ENCODE peak calls at places on chromosome 19, in five cellular contexts. N, Z, A, U and G are unnamed samples.
A peak's percentile ranks its signal among the peaks of the same experiment; 100 is the strongest.

GRCh38 chr19:35975608-35976214 is 19.3 kb upstream of the SDHAF1 start:
- DNase-seq in N (no peak), Z (peak; percentile 26), A (no peak), U (no peak), G (peak; percentile 56)

GRCh38 chr19:36149673-36150406 is 2.4 kb downstream of the COX7A1 start:
- DNase-seq in N (no peak), Z (no peak), A (no peak), U (no peak), G (no peak)

GRCh38 chr19:51339313-51339686 is 2.6 kb downstream of the VSIG10L start:
- DNase-seq in N (no peak), Z (no peak), A (no peak), U (no peak), G (no peak)

GRCh38 chr19:8392017-8392591 is 1.9 kb downstream of the RAB11B start:
- DNase-seq in N (no peak), Z (no peak), A (no peak), U (no peak), G (no peak)

GRCh38 chr19:40623403-40624239 is 22.5 kb downstream of the LTBP4 start:
- DNase-seq in N (no peak), Z (peak; percentile 18), A (no peak), U (no peak), G (no peak)

GRCh38 chr19:33444238-33444992 is 70.9 kb downstream of the CEBPG start:
- DNase-seq in N (no peak), Z (no peak), A (no peak), U (no peak), G (no peak)

GRCh38 chr19:6734096-6734696 is 3.2 kb downstream of the GPR108 start:
- DNase-seq in N (no peak), Z (no peak), A (no peak), U (no peak), G (no peak)

GRCh38 chr19:18000480-18000980 is 7.4 kb upstream of the ARRDC2 start:
- DNase-seq in N (no peak), Z (no peak), A (no peak), U (no peak), G (no peak)

GRCh38 chr19:55640043-55640576 is 692 bp upstream of the ZNF580 start:
- DNase-seq in N (peak; percentile 72), Z (peak; percentile 68), A (peak; percentile 90), U (peak; percentile 74), G (peak; percentile 73)